ENCODE peak calls at places on chromosome 18, in four cellular contexts. R is stimulated activated CD4-positive, alpha-beta T cell treated with anti-CD3 and anti-CD28 coated beads, Interleukin-4, amount 100 ng/mL, for 1 hour; T is GM23248; A is A549. E is an unnamed sample.
A peak's percentile ranks its signal among the peaks of the same experiment; 100 is the strongest.

GRCh38 chr18:63869374-63869773 is 18.1 kb upstream of the SERPINB2 start:
- DNase-seq in R (no peak), A (no peak), T (peak; percentile 95), E (no peak)

GRCh38 chr18:59950215-59950944 is 50.6 kb downstream of the PMAIP1 start:
- DNase-seq in R (no peak), A (no peak), T (peak; percentile 42), E (no peak)

GRCh38 chr18:35267809-35268208 is 22.2 kb downstream of the ZSCAN30 start:
- DNase-seq in A (no peak), R (peak; percentile 16), T (no peak), E (peak; percentile 26)

GRCh38 chr18:12559319-12559718 is 98.6 kb downstream of the SPIRE1 start:
- DNase-seq in T (no peak), R (no peak), A (no peak), E (no peak)

GRCh38 chr18:10316778-10317177 is 137.7 kb upstream of the APCDD1 start:
- DNase-seq in R (no peak), A (no peak), T (no peak), E (peak; percentile 14)

GRCh38 chr18:31688601-31689000 is 4.2 kb upstream of the B4GALT6 start:
- DNase-seq in A (no peak), T (no peak), R (no peak), E (no peak)

GRCh38 chr18:9029131-9029530 is 73.4 kb upstream of the NDUFV2 start:
- DNase-seq in R (no peak), A (no peak), T (peak; percentile 60), E (no peak)

GRCh38 chr18:58228762-58229161 is 184.7 kb downstream of the NEDD4L start:
- DNase-seq in T (no peak), R (no peak), A (no peak), E (no peak)

GRCh38 chr18:60082790-60083189 is 183.0 kb downstream of the PMAIP1 start:
- DNase-seq in R (no peak), T (no peak), A (no peak), E (peak; percentile 63)

E was measured in DND-41.